ENCODE peak calls at places on chromosomes 1 and 21, in five cellular contexts. T, S, R, C and Z are unnamed samples.

GRCh38 chr1:147892731-147893214 is 9.8 kb upstream of the GJA8 start:
- DNase-seq in R (peak), S (peak), C (peak), T (no peak), Z (no peak)

GRCh38 chr1:153608089-153608672 is 4.8 kb downstream of the S100A16 start:
- DNase-seq in R (peak), S (no peak), C (peak), T (no peak), Z (no peak)

GRCh38 chr1:53376742-53377437 is 49.0 kb upstream of the LRP8 start:
- DNase-seq in T (no peak), S (no peak), R (peak), C (no peak), Z (peak)

GRCh38 chr1:96291468-96291867 is 430.1 kb upstream of the PTBP2 start:
- DNase-seq in T (no peak), C (peak), R (no peak), S (no peak), Z (no peak)

GRCh38 chr21:44658913-44659595 is 1.3 kb downstream of the KRTAP12-3 start:
- DNase-seq in T (no peak), C (no peak), R (no peak), S (no peak), Z (peak)

GRCh38 chr1:219794085-219794743 is 134.1 kb downstream of the SLC30A10 start:
- DNase-seq in C (no peak), R (no peak), T (no peak), S (no peak), Z (no peak)

GRCh38 chr1:42328047-42328625 is 6.9 kb downstream of the FOXJ3 start:
- DNase-seq in C (no peak), T (no peak), S (no peak), R (no peak), Z (no peak)

GRCh38 chr1:184752656-184753055 is 2.0 kb downstream of the EDEM3 start:
- DNase-seq in C (no peak), T (no peak), R (no peak), S (no peak), Z (no peak)

GRCh38 chr1:227131193-227131592 is 187.1 kb downstream of the CDC42BPA start:
- DNase-seq in C (peak), T (no peak), S (no peak), R (no peak), Z (no peak)

GRCh38 chr1:176199707-176200106 is 7.4 kb downstream of the COP1 start:
- DNase-seq in R (no peak), S (no peak), T (no peak), C (no peak), Z (no peak)

GRCh38 chr1:41629571-41629970 is 145.1 kb upstream of the EDN2 start:
- DNase-seq in T (no peak), C (peak), S (no peak), R (no peak), Z (no peak)

GRCh38 chr1:21816602-21817302 is 4.7 kb downstream of the LDLRAD2 start:
- DNase-seq in T (no peak), R (no peak), C (peak), S (no peak), Z (no peak)

GRCh38 chr1:21828506-21829210 is 16.6 kb downstream of the LDLRAD2 start:
- DNase-seq in C (no peak), R (no peak), S (no peak), T (no peak), Z (no peak)

GRCh38 chr21:30194701-30195299 is 21.1 kb downstream of the CLDN8 start:
- DNase-seq in R (peak), S (peak), C (peak), T (peak), Z (no peak)

GRCh38 chr1:71054281-71054731 is 6.7 kb upstream of the PTGER3 start:
- DNase-seq in S (no peak), T (no peak), C (no peak), R (no peak), Z (no peak)

GRCh38 chr1:182608236-182608635 is 4.0 kb upstream of the RGS16 start:
- DNase-seq in S (no peak), R (no peak), C (no peak), T (no peak), Z (no peak)

GRCh38 chr1:77866296-77866695 is 22.1 kb upstream of the NEXN start:
- DNase-seq in S (no peak), C (peak), T (no peak), R (no peak), Z (no peak)

GRCh38 chr1:12177999-12178441 is 11.2 kb downstream of the TNFRSF1B start:
- DNase-seq in T (no peak), S (no peak), C (peak), R (peak), Z (no peak)

GRCh38 chr21:36744560-36745231 is 45.8 kb downstream of the SIM2 start:
- DNase-seq in R (no peak), T (no peak), S (no peak), C (no peak), Z (no peak)

GRCh38 chr1:19427087-19427781 is 58.1 kb downstream of the CAPZB start:
- DNase-seq in T (no peak), S (no peak), C (no peak), R (no peak), Z (no peak)

GRCh38 chr1:160837558-160838205 is 25.0 kb downstream of the CD244 start:
- DNase-seq in T (no peak), S (no peak), R (no peak), C (peak), Z (no peak)

DNA sequence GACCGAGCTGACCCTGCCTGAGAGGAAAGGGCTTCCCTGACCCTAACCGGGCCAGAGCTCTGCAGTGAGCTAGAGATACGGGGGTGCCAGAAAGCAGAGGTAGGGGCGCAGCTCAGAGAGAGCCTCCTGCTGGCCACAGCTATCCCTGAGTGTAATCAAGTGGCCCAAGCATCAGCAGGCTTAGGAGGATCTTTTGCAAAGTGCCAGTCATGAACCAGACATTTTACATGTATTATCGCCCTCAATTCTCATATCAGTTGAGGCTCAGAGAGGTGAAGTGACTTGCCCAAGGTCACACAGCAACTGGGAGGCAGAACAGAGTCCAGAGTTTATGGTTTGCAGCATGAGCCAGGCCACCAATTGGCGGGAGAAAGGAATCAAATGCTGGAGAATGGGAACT is 7.0 kb upstream of the ID3 start:
- DNase-seq in R (no peak), T (no peak), C (no peak), S (no peak), Z (no peak)
- TF ChIP-seq CTCF in R (no peak), T (no peak), C (no peak), S (no peak), Z (peak)

GRCh38 chr1:14138627-14139026 is 438.6 kb downstream of the PRDM2 start:
- DNase-seq in C (no peak), R (no peak), S (no peak), T (no peak), Z (no peak)
- TF ChIP-seq CTCF in C (peak), R (no peak), S (no peak), T (no peak), Z (no peak)

DNA sequence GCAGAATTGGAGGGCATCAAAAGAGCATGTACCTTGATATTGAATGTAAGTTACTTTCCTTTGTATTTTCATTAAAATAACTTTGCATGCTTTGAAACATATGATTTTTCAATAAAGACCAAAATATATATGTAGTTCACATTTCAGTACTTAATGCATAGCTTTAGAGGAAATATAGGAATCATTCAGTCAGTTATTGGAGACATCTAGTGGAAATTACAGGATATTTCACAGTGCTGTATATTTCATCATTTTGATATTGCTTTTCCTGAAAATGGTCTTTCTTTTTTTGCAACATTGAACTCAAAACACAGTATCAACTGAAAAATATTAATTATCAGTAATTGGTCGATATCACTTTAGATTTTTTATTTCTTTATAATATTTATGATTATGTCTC is 375.8 kb downstream of the NCAM2 start:
- DNase-seq in C (no peak), R (no peak), T (no peak), S (no peak), Z (no peak)
- TF ChIP-seq CTCF in C (no peak), R (no peak), T (peak), S (no peak), Z (peak)

GRCh38 chr1:102772831-102773230 is 335.5 kb downstream of the COL11A1 start:
- DNase-seq in T (no peak), C (no peak), R (no peak), S (no peak), Z (no peak)
- TF ChIP-seq CTCF in T (peak), C (no peak), R (no peak), S (no peak), Z (peak)

DNA sequence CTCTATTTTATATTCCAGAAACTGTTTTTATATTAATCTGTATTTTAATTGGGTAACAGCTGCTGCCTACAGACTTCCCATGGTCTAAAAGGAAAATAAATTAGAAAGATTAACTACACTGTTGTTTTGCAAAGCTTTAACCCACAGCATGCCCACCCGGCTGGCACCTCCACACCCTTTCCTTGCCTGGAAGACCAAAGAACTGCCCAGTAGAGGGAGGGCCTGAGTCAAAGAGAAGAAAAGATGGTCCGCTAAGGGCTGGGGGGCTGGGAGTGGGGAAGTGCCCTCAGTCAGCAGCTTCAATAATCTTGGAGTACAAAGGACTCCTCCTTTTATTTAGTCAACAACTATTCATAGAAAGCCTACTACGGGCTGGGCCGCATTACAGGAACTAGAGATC is 40.7 kb downstream of the ERI3 start:
- DNase-seq in S (no peak), C (no peak), R (no peak), T (no peak), Z (no peak)
- TF ChIP-seq CTCF in S (no peak), C (no peak), R (no peak), T (peak), Z (peak)

GRCh38 chr1:3483801-3484444 is 29.5 kb downstream of the ARHGEF16 start:
- DNase-seq in T (peak), R (peak), S (peak), C (peak), Z (no peak)
- TF ChIP-seq CTCF in T (peak), R (peak), S (peak), C (peak), Z (peak)

DNA sequence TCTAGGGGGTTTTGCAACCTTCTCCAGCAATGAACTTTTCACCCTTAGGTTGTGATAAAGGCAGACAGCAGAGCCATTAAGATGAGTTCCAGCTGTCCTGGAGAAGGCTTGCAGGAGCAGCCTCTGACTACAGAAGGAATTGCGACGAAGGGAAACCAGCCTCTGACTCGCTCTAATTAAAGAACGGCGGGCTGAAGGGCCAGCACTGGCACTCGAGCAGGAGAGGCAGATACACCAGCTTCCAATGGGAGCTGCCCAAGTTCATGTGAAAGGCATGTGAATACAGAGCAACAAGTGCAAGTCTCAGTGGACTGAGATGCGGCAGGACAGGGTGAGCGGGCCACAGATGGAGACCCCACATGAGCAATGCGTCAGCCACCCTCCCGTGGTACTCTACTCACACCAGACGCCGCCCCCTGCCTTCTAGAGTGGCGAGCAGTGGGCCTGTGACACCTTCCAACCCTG is 15.7 kb downstream of the RCC2 start:
- DNase-seq in C (no peak), S (no peak), T (no peak), R (no peak), Z (no peak)
- TF ChIP-seq CTCF in C (no peak), S (no peak), T (no peak), R (no peak), Z (no peak)

GRCh38 chr1:204366759-204367158 is 7.0 kb upstream of the PLEKHA6 start:
- DNase-seq in R (no peak), C (peak), T (no peak), S (peak), Z (no peak)
- TF ChIP-seq CTCF in R (no peak), C (peak), T (peak), S (peak), Z (peak)

GRCh38 chr1:68470388-68470970 is 20.7 kb upstream of the RPE65 start:
- DNase-seq in S (no peak), R (no peak), C (peak), T (no peak), Z (no peak)
- TF ChIP-seq CTCF in S (peak), R (peak), C (peak), T (peak), Z (peak)

GRCh38 chr1:36352910-36353878 is 29.7 kb upstream of the EVA1B start:
- DNase-seq in C (peak), T (no peak), S (no peak), R (no peak), Z (no peak)
- TF ChIP-seq CTCF in C (no peak), T (no peak), S (no peak), R (no peak), Z (no peak)